ENCODE peak calls at places on chromosomes 4 and X, in nine cellular contexts. K is amniotic stem cell; P is small intestine; D is DMS79 treated with DMSO at 0.1 percent for 48 hours; E is Caco-2; J is activated CD4-positive, alpha-beta memory T cell treated with anti-CD3 and anti-CD28 coated beads for 36 hours; F is astrocyte of the spinal cord; W is EL; Q is AML-193. M is an unnamed sample.

GRCh38 chr4:186948361-186949291 is 225.0 kb upstream of the FAT1 start:
- DNase-seq in W (peak), D (no peak), P (no peak), Q (no peak), E (peak), F (peak), K (no peak), J (no peak), M (no peak)

GRCh38 chr4:153205757-153206156 is 1.5 kb downstream of the TRIM2 start:
- DNase-seq in W (no peak), E (peak), Q (no peak), D (no peak), J (peak), K (no peak), P (peak), F (peak), M (no peak)

GRCh38 chr4:82785248-82786003 is 13.2 kb downstream of the SCD5 start:
- DNase-seq in P (peak), F (peak), W (peak), J (no peak), E (no peak), K (no peak), D (peak), Q (no peak), M (no peak)

GRCh38 chr4:183183906-183184535 is 85.0 kb downstream of the WWC2 start:
- DNase-seq in D (no peak), W (no peak), F (no peak), P (no peak), Q (no peak), J (no peak), K (no peak), E (no peak), M (no peak)

GRCh38 chrX:119251381-119251780 is 15.3 kb downstream of the PGRMC1 start:
- DNase-seq in P (peak), E (no peak), Q (no peak), F (no peak), D (no peak), K (no peak), J (no peak), W (no peak), M (no peak)

GRCh38 chr4:19300213-19300612 is 951.5 kb upstream of the SLIT2 start:
- DNase-seq in D (no peak), K (no peak), F (peak), W (peak), J (no peak), Q (no peak), P (no peak), E (no peak), M (no peak)

GRCh38 chr4:38519671-38520070 is 144.3 kb upstream of the KLF3 start:
- DNase-seq in J (no peak), F (no peak), Q (no peak), P (no peak), E (no peak), W (no peak), D (no peak), K (no peak), M (no peak)

GRCh38 chr4:304987-305680 is at the start of gene ZNF732:
- DNase-seq in Q (no peak), E (no peak), K (no peak), J (no peak), W (no peak), F (peak), P (no peak), D (peak), M (no peak)

GRCh38 chr4:1491630-1492457 is 85.6 kb upstream of the NKX1-1 start:
- DNase-seq in W (no peak), F (no peak), J (no peak), K (no peak), D (no peak), E (no peak), Q (no peak), P (no peak), M (no peak)

GRCh38 chr4:95080969-95081368 is 323.2 kb downstream of the BMPR1B start:
- DNase-seq in W (no peak), F (no peak), Q (no peak), J (no peak), E (no peak), K (no peak), D (no peak), P (no peak), M (no peak)

GRCh38 chr4:72887152-72887551 is 182.4 kb downstream of the COX18 start:
- DNase-seq in D (no peak), W (no peak), E (no peak), P (no peak), K (no peak), Q (no peak), F (no peak), J (no peak), M (no peak)

GRCh38 chr4:151267822-151268535 is 9.0 kb upstream of the PRSS48 start:
- DNase-seq in K (no peak), J (no peak), D (no peak), F (no peak), P (no peak), W (no peak), E (no peak), Q (no peak), M (no peak)

GRCh38 chr4:65341557-65341956 is 328.7 kb downstream of the EPHA5 start:
- DNase-seq in K (no peak), J (no peak), W (no peak), D (no peak), P (no peak), F (no peak), Q (no peak), E (no peak), M (no peak)

GRCh38 chr4:132344924-132345828 is 803.9 kb upstream of the PCDH10 start:
- DNase-seq in W (no peak), E (no peak), J (no peak), P (no peak), Q (no peak), K (no peak), D (no peak), F (no peak), M (no peak)

GRCh38 chr4:7719354-7720174 is 220.1 kb downstream of the AFAP1 start:
- DNase-seq in K (no peak), E (peak), W (peak), P (peak), D (peak), Q (no peak), F (peak), J (peak), M (peak)

GRCh38 chr4:26380740-26381139 is 59.9 kb downstream of the RBPJ start:
- DNase-seq in D (no peak), F (no peak), K (no peak), P (no peak), E (no peak), W (no peak), J (no peak), Q (no peak), M (no peak)

GRCh38 chrX:20681691-20682090 is 415.0 kb upstream of the RPS6KA3 start:
- DNase-seq in P (no peak), E (no peak), J (no peak), W (no peak), Q (no peak), K (no peak), D (no peak), F (no peak), M (no peak)

GRCh38 chrX:118239471-118239870 is 106.4 kb upstream of the WDR44 start:
- DNase-seq in Q (no peak), W (no peak), J (no peak), K (no peak), D (no peak), F (no peak), P (no peak), E (no peak), M (no peak)

GRCh38 chr4:132384709-132385108 is 764.4 kb upstream of the PCDH10 start:
- DNase-seq in W (no peak), D (no peak), Q (no peak), E (no peak), K (no peak), P (no peak), J (no peak), F (no peak), M (no peak)

GRCh38 chr4:628821-629635 is 3.7 kb downstream of the PDE6B start:
- DNase-seq in F (no peak), W (no peak), P (no peak), E (no peak), K (no peak), J (no peak), Q (no peak), D (no peak), M (no peak)

GRCh38 chrX:19678941-19679340 is 163.6 kb upstream of the MAP3K15 start:
- DNase-seq in E (no peak), P (peak), W (peak), Q (no peak), K (no peak), J (no peak), F (no peak), D (no peak), M (no peak)

GRCh38 chr4:8037150-8037769 is 97.6 kb upstream of the AFAP1 start:
- DNase-seq in W (no peak), E (no peak), J (no peak), K (no peak), D (no peak), F (no peak), Q (no peak), P (no peak), M (peak)

GRCh38 chrX:31166416-31166815 is 94.6 kb upstream of the FTHL17 start:
- DNase-seq in D (no peak), K (no peak), J (no peak), Q (no peak), E (no peak), F (no peak), P (no peak), W (peak), M (no peak)

GRCh38 chr4:37441231-37442061 is 196.9 kb downstream of the NWD2 start:
- DNase-seq in P (peak), Q (no peak), W (peak), J (no peak), E (peak), K (no peak), F (no peak), D (no peak), M (no peak)

GRCh38 chr4:139229534-139230039 is 50.4 kb downstream of the MGARP start:
- DNase-seq in D (peak), E (peak), K (peak), P (peak), F (peak), J (no peak), Q (peak), W (peak), M (no peak)

GRCh38 chrX:50680990-50681389 is 133.0 kb downstream of the SHROOM4 start:
- DNase-seq in E (no peak), F (no peak), K (no peak), P (no peak), Q (no peak), D (no peak), J (no peak), W (no peak), M (no peak)

GRCh38 chr4:2371765-2372487 is 46.5 kb downstream of the ZFYVE28 start:
- DNase-seq in F (no peak), Q (no peak), E (no peak), J (no peak), W (no peak), K (no peak), D (no peak), P (no peak), M (no peak)

GRCh38 chr4:56302102-56302501 is 85.2 kb downstream of the AASDH start:
- DNase-seq in E (no peak), J (no peak), F (no peak), Q (no peak), K (no peak), D (no peak), W (no peak), P (no peak), M (no peak)

GRCh38 chr4:76308548-76308947 is 2.0 kb downstream of the STBD1 start:
- DNase-seq in J (no peak), K (no peak), E (no peak), P (peak), D (no peak), W (no peak), F (no peak), Q (no peak), M (no peak)

GRCh38 chr4:39908284-39908683 is 69.4 kb downstream of the PDS5A start:
- DNase-seq in J (no peak), D (no peak), Q (no peak), F (no peak), P (no peak), K (no peak), E (no peak), W (no peak), M (no peak)

GRCh38 chrX:40746536-40746935 is 11.2 kb upstream of the MED14 start:
- DNase-seq in K (no peak), E (no peak), Q (no peak), P (no peak), D (no peak), W (no peak), F (no peak), J (no peak), M (no peak)

GRCh38 chr4:40995850-40996249 is 218.5 kb downstream of the APBB2 start:
- DNase-seq in E (no peak), F (peak), W (peak), J (no peak), Q (no peak), K (no peak), P (no peak), D (peak), M (no peak)

M was measured in naive thymus-derived CD8-positive, alpha-beta T cell.